ENCODE peak calls at places on chromosomes 11 and 22, in seven cellular contexts. S is NCI-H1092 treated with DMSO at 0.1 percent for 48 hours, Y is heart left ventricle, E is HTR-8/SVneo, F is neural crest cell, Z is WTC11, V is HCT116. X is an unnamed sample.

GRCh38 chr11:37505406-37505805 is 907.4 kb upstream of the RAG2 start:
- DNase-seq in S (no peak), Y (no peak), E (no peak), F (no peak), Z (no peak), V (no peak), X (no peak)

GRCh38 chr22:43681724-43682360 is 130.3 kb downstream of the EFCAB6 start:
- DNase-seq in S (no peak), Y (no peak), E (no peak), F (no peak), Z (no peak), V (no peak), X (no peak)

GRCh38 chr11:76637491-76638266 is 32.9 kb downstream of the LRRC32 start:
- DNase-seq in S (no peak), Y (peak), E (no peak), F (no peak), Z (no peak), V (no peak), X (no peak)

GRCh38 chr11:67465190-67465522 is 3.9 kb downstream of the TMEM134 start:
- DNase-seq in S (no peak), Y (no peak), E (no peak), F (no peak), Z (no peak), V (no peak), X (no peak)

GRCh38 chr11:45285931-45286632 is at the start of gene SYT13:
- DNase-seq in S (peak), Y (peak), E (no peak), F (peak), Z (peak), V (no peak), X (peak)

GRCh38 chr11:94185387-94186084 is 56.9 kb downstream of the PANX1 start:
- DNase-seq in S (no peak), Y (no peak), E (no peak), F (no peak), Z (no peak), V (no peak), X (no peak)

GRCh38 chr22:23180301-23180892 is at the start of gene BCR:
- DNase-seq in S (peak), Y (peak), E (peak), F (peak), Z (peak), V (peak), X (peak)

GRCh38 chr11:94169516-94169915 is 40.9 kb downstream of the PANX1 start:
- DNase-seq in S (no peak), Y (no peak), E (no peak), F (no peak), Z (peak), V (no peak), X (no peak)

GRCh38 chr11:10809373-10810199 is 860 bp upstream of the EIF4G2 start:
- DNase-seq in S (peak), Y (peak), E (peak), F (no peak), Z (peak), V (peak), X (peak)

GRCh38 chr11:34865261-34865660 is 50.9 kb downstream of the APIP start:
- DNase-seq in S (no peak), Y (no peak), E (no peak), F (no peak), Z (no peak), V (no peak), X (no peak)

GRCh38 chr22:46406791-46407190 is 71.3 kb downstream of the TRMU start:
- DNase-seq in S (no peak), Y (no peak), E (no peak), F (no peak), Z (no peak), V (no peak), X (no peak)

GRCh38 chr11:128152796-128153696 is 434.3 kb downstream of the ETS1 start:
- DNase-seq in S (no peak), Y (no peak), E (no peak), F (no peak), Z (no peak), V (no peak), X (no peak)

GRCh38 chr11:44467413-44467812 is 98.0 kb upstream of the CD82 start:
- DNase-seq in S (no peak), Y (no peak), E (no peak), F (no peak), Z (peak), V (no peak), X (no peak)

GRCh38 chr11:114285599-114285998 is 10.6 kb upstream of the NNMT start:
- DNase-seq in S (no peak), Y (no peak), E (no peak), F (no peak), Z (no peak), V (no peak), X (no peak)

GRCh38 chr11:66891849-66892660 is 35.2 kb downstream of the LRFN4 start:
- DNase-seq in S (no peak), Y (peak), E (peak), F (no peak), Z (no peak), V (peak), X (no peak)

GRCh38 chr11:118878187-118878586 is 5.5 kb upstream of the CXCR5 start:
- DNase-seq in S (no peak), Y (no peak), E (no peak), F (no peak), Z (no peak), V (no peak), X (no peak)

GRCh38 chr11:2555376-2555775 is 110.6 kb downstream of the KCNQ1 start:
- DNase-seq in S (no peak), Y (peak), E (no peak), F (no peak), Z (peak), V (no peak), X (no peak)

GRCh38 chr22:31818481-31819392 is 64.9 kb downstream of the DEPDC5 start:
- DNase-seq in S (no peak), Y (no peak), E (no peak), F (no peak), Z (peak), V (no peak), X (no peak)

GRCh38 chr22:47098121-47098520 is 335.7 kb downstream of the TBC1D22A start:
- DNase-seq in S (no peak), Y (no peak), E (no peak), F (no peak), Z (no peak), V (no peak), X (no peak)